ENCODE peak calls at places on chromosomes 6 and 20, in seven cellular contexts. L is upper lobe of right lung, J is HCT116, M is pancreas, A is hepatocyte, D is tibial artery, W is tibial nerve. Z is an unnamed sample. For H3K9me3, the result is how much of the 10 kb centered on the place peaks cover.

GRCh38 chr6:22582806-22583205 is 13.4 kb downstream of the HDGFL1 start:
- DNase-seq in L (no peak), J (no peak), A (no peak), W (no peak), M (no peak), D (no peak), Z (no peak)

GRCh38 chr20:32252189-32252588 is 25.3 kb upstream of the KIF3B start:
- DNase-seq in A (no peak), W (no peak), D (no peak), J (no peak), L (no peak), M (no peak), Z (no peak)

GRCh38 chr6:157020398-157021266 is 243.5 kb downstream of the ARID1B start:
- DNase-seq in L (peak), J (peak), A (peak), W (peak), D (no peak), M (no peak), Z (no peak)

GRCh38 chr6:144886682-144887081 is 601.5 kb downstream of the UTRN start:
- DNase-seq in L (no peak), A (no peak), J (no peak), M (no peak), W (no peak), D (no peak), Z (no peak)

GRCh38 chr6:30767158-30767943 is 23.0 kb upstream of the IER3 start:
- DNase-seq in M (no peak), W (no peak), D (no peak), A (no peak), L (no peak), J (no peak), Z (no peak)

GRCh38 chr6:70394518-70395300 is 18.6 kb upstream of the FAM135A start:
- DNase-seq in J (no peak), L (peak), M (peak), D (no peak), W (no peak), A (peak), Z (no peak)

GRCh38 chr6:167840160-167840525 is 13.4 kb downstream of the AFDN start:
- DNase-seq in J (no peak), A (no peak), L (no peak), M (no peak), W (no peak), D (no peak), Z (no peak)

GRCh38 chr6:18242062-18242851 is 22.1 kb downstream of the DEK start:
- DNase-seq in J (peak), A (peak), W (no peak), L (no peak), D (no peak), M (no peak), Z (no peak)

GRCh38 chr6:19329078-19329477 is 508.1 kb upstream of the ID4 start:
- DNase-seq in A (no peak), M (no peak), J (no peak), L (no peak), D (no peak), W (no peak), Z (no peak)

GRCh38 chr20:49344140-49344539 is 66.3 kb upstream of the ZNFX1 start:
- DNase-seq in J (no peak), W (no peak), L (no peak), M (no peak), A (no peak), D (no peak), Z (no peak)

GRCh38 chr6:113281014-113281810 is 575.9 kb upstream of the MARCKS start:
- DNase-seq in J (no peak), L (no peak), D (no peak), W (no peak), A (no peak), M (no peak), Z (no peak)

GRCh38 chr20:38604873-38605303 is 3.3 kb downstream of the ARHGAP40 start:
- DNase-seq in J (no peak), A (peak), M (no peak), D (no peak), W (no peak), L (no peak), Z (no peak)

GRCh38 chr6:170003027-170003426 is 251.6 kb downstream of the ERMARD start:
- DNase-seq in M (no peak), D (no peak), W (no peak), J (no peak), A (no peak), L (no peak), Z (no peak)

GRCh38 chr20:45322952-45323383 is 14.9 kb upstream of the MATN4 start:
- DNase-seq in J (peak), D (peak), A (peak), L (peak), W (peak), M (peak), Z (no peak)

GRCh38 chr20:40777653-40778052 is 88.6 kb upstream of the MAFB start:
- DNase-seq in A (no peak), M (no peak), L (no peak), W (no peak), D (no peak), J (no peak), Z (no peak)

GRCh38 chr6:109105681-109106080 is 10.4 kb downstream of the CEP57L1 start:
- DNase-seq in M (no peak), L (no peak), D (no peak), A (no peak), J (no peak), W (no peak), Z (no peak)

GRCh38 chr6:165877773-165878172 is 214.7 kb upstream of the PDE10A start:
- DNase-seq in D (no peak), A (no peak), L (no peak), W (no peak), M (no peak), J (no peak), Z (no peak)

GRCh38 chr6:34487536-34487935 is 21.7 kb downstream of the PACSIN1 start:
- DNase-seq in L (peak), J (no peak), A (no peak), M (no peak), D (no peak), W (no peak), Z (no peak)

GRCh38 chr6:10890151-10890550 is 3.3 kb downstream of the SYCP2L start:
- DNase-seq in D (no peak), A (no peak), W (no peak), L (no peak), J (no peak), M (no peak), Z (no peak)
- H3K9me3 ChIP-seq in D (under half), A (under half), W (under half), L (under half), J (under half), M (under half), Z (under half)

DNA sequence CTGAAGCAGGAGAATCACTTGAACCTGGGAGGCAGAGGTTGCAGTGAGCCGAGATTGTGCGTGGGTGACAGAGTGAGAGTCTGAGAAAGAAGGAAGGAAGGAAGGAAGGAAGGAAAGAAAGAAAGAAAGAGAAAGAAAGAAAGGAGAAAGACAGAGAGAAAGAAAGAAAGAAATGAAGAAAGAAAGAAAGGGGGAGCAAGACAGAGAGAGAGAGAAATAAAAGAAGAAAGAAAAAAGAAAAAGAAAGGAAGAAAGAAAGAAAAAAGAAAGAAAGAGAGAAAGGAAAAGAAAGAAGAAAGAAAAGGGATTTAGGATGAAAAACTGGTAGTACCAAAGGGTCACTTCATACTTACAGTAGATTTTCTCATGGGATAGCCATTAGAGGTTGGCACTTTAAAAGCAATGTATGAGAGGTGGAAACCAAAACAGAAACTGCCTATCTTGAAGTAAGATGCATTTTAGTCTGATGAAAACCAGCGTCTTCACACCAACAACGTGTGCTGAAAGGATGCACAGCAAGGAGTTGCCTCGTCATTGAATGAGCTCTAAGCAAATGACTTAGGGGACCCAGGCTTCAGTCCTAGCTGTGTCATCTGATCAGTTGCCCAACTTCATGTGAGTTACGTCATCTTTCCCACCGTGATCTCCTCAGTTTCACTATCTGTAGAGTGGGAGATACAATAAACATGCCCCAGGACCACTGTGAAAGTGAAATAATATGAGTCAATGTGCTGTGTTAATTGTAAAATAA is 133.9 kb upstream of the NEDD9 start:
- DNase-seq in W (no peak), M (no peak), L (no peak), J (no peak), A (no peak), D (no peak), Z (no peak)
- TF ChIP-seq CTCF in W (no peak), M (no peak), L (no peak), J (no peak), A (no peak), D (no peak), Z (no peak)

GRCh38 chr6:140544431-140544830 is 1170.0 kb upstream of the CITED2 start:
- DNase-seq in L (no peak), A (no peak), D (no peak), M (no peak), W (no peak), J (no peak), Z (no peak)
- H3K9me3 ChIP-seq in L (under half), A (under half), D (under half), M (under half), W (under half), J (under half), Z (under half)

GRCh38 chr6:99945995-99946394 is 48.0 kb downstream of the MCHR2 start:
- DNase-seq in A (no peak), L (no peak), W (no peak), D (no peak), M (peak), J (no peak), Z (no peak)

GRCh38 chr6:99940582-99940981 is 53.4 kb downstream of the MCHR2 start:
- DNase-seq in J (no peak), A (no peak), D (no peak), W (no peak), M (no peak), L (no peak), Z (no peak)

DNA sequence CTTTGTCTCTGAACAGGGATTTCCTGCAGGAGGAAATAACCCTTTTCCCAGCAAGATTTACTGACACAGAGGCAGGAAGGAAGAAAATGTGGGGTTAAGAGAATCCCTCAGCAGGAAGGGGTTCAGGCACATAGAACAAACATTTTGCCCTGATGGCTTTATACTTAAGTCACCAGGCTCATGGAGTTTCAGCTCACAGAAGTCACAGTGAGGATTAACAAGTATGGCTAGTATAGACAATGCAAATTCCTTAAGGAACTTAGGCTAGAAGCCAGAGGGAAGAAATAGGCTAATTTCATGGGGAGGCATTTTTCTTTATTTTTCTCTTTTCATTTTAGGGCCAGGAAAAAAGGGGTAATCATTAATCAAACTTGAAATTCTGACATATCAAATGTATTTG is 50.2 kb downstream of the MCHR2 start:
- DNase-seq in D (no peak), L (no peak), W (no peak), A (no peak), J (no peak), M (no peak), Z (no peak)
- TF ChIP-seq CTCF in D (no peak), L (no peak), W (no peak), A (no peak), J (no peak), M (no peak), Z (no peak)

GRCh38 chr6:164356814-164357213 is 942.3 kb downstream of the QKI start:
- DNase-seq in D (no peak), W (no peak), L (no peak), M (no peak), A (no peak), J (no peak), Z (no peak)
- H3K9me3 ChIP-seq in D (under half), W (under half), L (under half), M (under half), A (under half), J (under half), Z (under half)

DNA sequence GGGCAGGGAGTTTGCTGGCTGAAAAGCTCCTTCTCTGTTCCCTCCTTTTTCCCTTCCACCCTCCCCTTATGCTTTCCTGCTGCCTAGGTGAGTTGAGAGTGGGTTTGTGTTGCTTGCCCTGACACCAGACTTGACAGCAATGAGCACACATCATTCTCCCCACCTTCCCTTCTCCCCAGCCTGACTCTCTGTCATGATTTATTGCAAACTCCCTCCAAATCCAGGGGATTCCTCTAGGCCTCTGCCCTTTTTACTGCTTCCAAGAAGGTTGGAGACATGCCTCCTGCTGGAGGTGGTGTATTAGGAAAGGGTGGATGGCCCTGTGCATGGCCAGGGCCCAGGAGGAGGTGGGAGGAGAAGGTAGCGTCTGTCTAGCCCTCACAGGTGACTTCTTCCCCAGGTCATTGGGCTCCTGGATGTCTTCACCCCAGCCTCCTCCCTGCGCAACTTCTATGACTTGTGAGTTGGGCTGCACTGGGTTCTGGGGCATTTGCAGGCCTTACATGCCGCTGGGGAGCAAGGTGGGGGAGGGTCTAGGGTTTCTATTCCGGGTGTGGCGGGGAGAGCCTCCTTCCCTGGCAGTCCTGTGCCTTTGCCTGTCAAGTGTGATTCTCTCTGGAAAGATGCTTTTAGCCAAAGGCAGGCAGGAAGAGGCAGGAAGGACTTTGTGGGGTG is 2.0 kb downstream of the MAPK13 start:
- DNase-seq in J (no peak), L (no peak), M (no peak), A (no peak), D (peak), W (no peak), Z (peak)
- TF ChIP-seq CTCF in J (no peak), L (no peak), M (no peak), A (no peak), D (no peak), W (no peak), Z (no peak)

GRCh38 chr6:75824160-75824559 is 75.1 kb downstream of the MYO6 start:
- DNase-seq in D (no peak), M (no peak), L (no peak), W (no peak), A (no peak), J (no peak), Z (no peak)
- H3K9me3 ChIP-seq in D (under half), M (under half), L (under half), W (under half), A (under half), J (under half), Z (under half)

DNA sequence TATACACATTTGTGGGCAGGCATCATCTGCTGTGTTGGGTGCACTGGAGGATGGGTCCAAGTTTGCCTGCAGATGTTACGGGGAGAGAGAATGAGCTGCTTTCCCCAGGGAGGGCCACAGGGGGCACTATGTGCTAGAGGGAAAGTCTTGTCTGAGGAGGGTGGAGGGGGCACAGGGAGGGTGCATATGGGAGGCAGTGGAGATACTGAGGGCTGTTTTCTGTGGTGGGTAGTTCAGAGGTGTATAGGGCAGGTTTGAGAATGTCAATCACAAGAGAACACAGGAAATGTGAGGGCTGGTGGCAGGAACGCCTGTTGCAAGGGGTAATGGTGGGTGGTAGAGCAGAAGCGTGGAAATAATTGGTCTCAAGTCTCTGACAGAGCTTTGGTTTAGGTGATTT is 7.7 kb upstream of the PTPRA start:
- DNase-seq in D (no peak), W (no peak), J (no peak), L (no peak), A (no peak), M (no peak), Z (no peak)
- TF ChIP-seq CTCF in D (no peak), W (no peak), J (peak), L (no peak), A (no peak), M (no peak), Z (no peak)

GRCh38 chr20:62101078-62101477 is 21.2 kb upstream of the LSM14B start:
- DNase-seq in J (no peak), M (no peak), A (no peak), W (no peak), D (no peak), L (no peak), Z (no peak)
- H3K9me3 ChIP-seq in J (under half), M (under half), A (under half), W (under half), D (under half), L (under half), Z (under half)

GRCh38 chr6:33211666-33212422 is 3.5 kb downstream of the RING1 start:
- DNase-seq in W (no peak), M (no peak), A (no peak), L (no peak), D (no peak), J (no peak), Z (no peak)
- TF ChIP-seq CTCF in W (no peak), M (no peak), A (no peak), L (no peak), D (no peak), J (no peak), Z (no peak)

Z was measured in ovary.